ENCODE peak calls at places on chromosome 12, in five cellular contexts. Q, T, J, V and S are unnamed samples.
A peak's percentile ranks its signal among the peaks of the same experiment; 100 is the strongest.

GRCh38 chr12:7128681-7129593 is at the start of gene RBP5:
- DNase-seq in Q (no peak), T (no peak), J (no peak), V (no peak), S (no peak)

GRCh38 chr12:68482660-68483059 is 128.0 kb upstream of the RAP1B start:
- DNase-seq in Q (no peak), T (no peak), J (no peak), V (peak; percentile 89), S (no peak)

GRCh38 chr12:6532927-6533652 is 1.2 kb upstream of the GAPDH start:
- DNase-seq in Q (peak; percentile 93), T (peak; percentile 84), J (peak; percentile 81), V (no peak), S (peak; percentile 57)

GRCh38 chr12:71439613-71440392 is at the start of gene LGR5:
- DNase-seq in Q (peak; percentile 39), T (peak; percentile 85), J (peak; percentile 73), V (no peak), S (peak; percentile 71)

GRCh38 chr12:120439646-120440247 is 1.8 kb downstream of the COX6A1 start:
- DNase-seq in Q (peak; percentile 69), T (peak; percentile 65), J (peak; percentile 70), V (peak; percentile 23), S (peak; percentile 72)

GRCh38 chr12:102364709-102365108 is 115.7 kb downstream of the IGF1 start:
- DNase-seq in Q (no peak), T (no peak), J (no peak), V (no peak), S (no peak)

GRCh38 chr12:50640321-50640939 is 123.5 kb upstream of the ATF1 start:
- DNase-seq in Q (no peak), T (no peak), J (no peak), V (no peak), S (no peak)

GRCh38 chr12:58509116-58509885 is 411.0 kb downstream of the LRIG3 start:
- DNase-seq in Q (no peak), T (no peak), J (no peak), V (no peak), S (no peak)

GRCh38 chr12:2323538-2324261 is 270.9 kb downstream of the CACNA1C start:
- DNase-seq in Q (no peak), T (no peak), J (no peak), V (no peak), S (no peak)

GRCh38 chr12:62594771-62595170 is 128.1 kb downstream of the MON2 start:
- DNase-seq in Q (no peak), T (no peak), J (no peak), V (no peak), S (no peak)

GRCh38 chr12:108483213-108483920 is 31.7 kb upstream of the FICD start:
- DNase-seq in Q (no peak), T (no peak), J (no peak), V (no peak), S (no peak)

GRCh38 chr12:24109381-24110039 is 160.0 kb upstream of the SOX5 start:
- DNase-seq in Q (peak; percentile 15), T (peak; percentile 17), J (no peak), V (peak; percentile 37), S (peak; percentile 14)

GRCh38 chr12:26786491-26787124 is 46.4 kb downstream of the ITPR2 start:
- DNase-seq in Q (no peak), T (no peak), J (no peak), V (no peak), S (no peak)

GRCh38 chr12:52009081-52009751 is 2.5 kb downstream of the TAMALIN start:
- DNase-seq in Q (no peak), T (no peak), J (no peak), V (no peak), S (no peak)

GRCh38 chr12:92860521-92860920 is 68.6 kb downstream of the EEA1 start:
- DNase-seq in Q (no peak), T (no peak), J (no peak), V (no peak), S (no peak)

GRCh38 chr12:67726868-67727267 is 78.3 kb downstream of the DYRK2 start:
- DNase-seq in Q (no peak), T (no peak), J (no peak), V (no peak), S (no peak)

GRCh38 chr12:119204137-119204536 is 25.4 kb downstream of the HSPB8 start:
- DNase-seq in Q (no peak), T (no peak), J (no peak), V (no peak), S (no peak)

GRCh38 chr12:13465641-13466040 is 269.1 kb downstream of the EMP1 start:
- DNase-seq in Q (no peak), T (no peak), J (no peak), V (no peak), S (no peak)

GRCh38 chr12:130436741-130437501 is 99.2 kb downstream of the PIWIL1 start:
- DNase-seq in Q (no peak), T (no peak), J (no peak), V (no peak), S (no peak)

GRCh38 chr12:2860170-2860569 is 3.3 kb upstream of the TEX52 start:
- DNase-seq in Q (no peak), T (no peak), J (no peak), V (no peak), S (no peak)

GRCh38 chr12:4320287-4320858 is 640 bp upstream of the TIGAR start:
- DNase-seq in Q (no peak), T (no peak), J (no peak), V (no peak), S (no peak)

GRCh38 chr12:53096761-53097160 is 706 bp upstream of the IGFBP6 start:
- DNase-seq in Q (no peak), T (no peak), J (peak; percentile 67), V (no peak), S (no peak)

GRCh38 chr12:24705741-24706358 is 243.1 kb downstream of the BCAT1 start:
- DNase-seq in Q (no peak), T (no peak), J (no peak), V (peak; percentile 80), S (no peak)

GRCh38 chr12:68239309-68239708 is 13.7 kb upstream of the IL26 start:
- DNase-seq in Q (no peak), T (no peak), J (no peak), V (no peak), S (no peak)

GRCh38 chr12:47377414-47378221 is 297.9 kb upstream of the AMIGO2 start:
- DNase-seq in Q (no peak), T (no peak), J (no peak), V (no peak), S (no peak)
- TF ChIP-seq SUZ12 in Q (no peak), T (no peak), J (no peak), V (no peak), S (no peak)

GRCh38 chr12:131872154-131873046 is 22.0 kb upstream of the ULK1 start:
- DNase-seq in Q (no peak), T (no peak), J (no peak), V (no peak), S (peak; percentile 12)
- TF ChIP-seq SUZ12 in Q (no peak), T (no peak), J (no peak), V (no peak), S (no peak)

DNA sequence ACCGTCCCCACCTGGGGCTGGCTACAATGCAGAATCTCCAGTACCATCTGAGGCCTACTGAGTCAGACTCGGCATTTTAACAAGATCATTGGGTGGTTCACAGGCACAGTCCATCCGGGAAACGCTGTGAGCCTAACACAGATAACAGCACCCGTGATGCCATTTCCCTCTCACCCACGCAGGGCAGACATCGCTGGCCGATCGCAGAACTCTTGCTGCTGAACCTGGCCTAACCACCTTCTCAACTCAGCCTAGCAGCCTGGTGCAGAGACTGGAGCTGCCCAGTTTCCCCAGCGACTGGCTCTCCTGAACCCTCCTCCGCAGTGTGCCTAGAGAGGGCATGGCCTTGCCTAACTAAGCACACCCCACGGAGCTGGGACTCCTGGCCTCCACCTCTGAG is 83.3 kb downstream of the NCOR2 start:
- DNase-seq in Q (no peak), T (no peak), J (no peak), V (no peak), S (no peak)
- TF ChIP-seq SUZ12 in Q (no peak), T (no peak), J (no peak), V (no peak), S (no peak)

DNA sequence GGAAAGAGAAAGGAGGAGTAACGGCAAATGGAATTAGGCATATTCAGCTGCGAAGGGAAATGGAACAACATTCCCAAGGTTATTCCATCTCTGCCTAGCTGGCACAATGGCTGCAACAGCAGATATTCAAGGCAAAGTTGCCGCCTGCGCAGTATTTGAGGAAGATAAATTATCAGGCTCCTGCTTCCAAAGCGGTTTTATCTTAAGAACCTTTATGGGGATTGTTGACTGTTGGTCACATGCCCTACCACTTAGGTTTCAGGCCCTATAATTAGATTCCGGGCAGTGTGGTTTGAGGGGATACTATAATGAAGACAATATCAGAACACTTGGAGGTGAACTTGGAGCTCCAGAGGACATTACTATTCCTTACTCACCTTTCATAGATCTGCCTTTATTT is 99.7 kb downstream of the FGD4 start:
- DNase-seq in Q (no peak), T (no peak), J (no peak), V (no peak), S (no peak)
- TF ChIP-seq SUZ12 in Q (no peak), T (no peak), J (no peak), V (no peak), S (no peak)

GRCh38 chr12:116498471-116498870 is 60.7 kb upstream of the MAP1LC3B2 start:
- DNase-seq in Q (no peak), T (no peak), J (no peak), V (no peak), S (no peak)
- TF ChIP-seq SUZ12 in Q (no peak), T (no peak), J (no peak), V (no peak), S (no peak)

DNA sequence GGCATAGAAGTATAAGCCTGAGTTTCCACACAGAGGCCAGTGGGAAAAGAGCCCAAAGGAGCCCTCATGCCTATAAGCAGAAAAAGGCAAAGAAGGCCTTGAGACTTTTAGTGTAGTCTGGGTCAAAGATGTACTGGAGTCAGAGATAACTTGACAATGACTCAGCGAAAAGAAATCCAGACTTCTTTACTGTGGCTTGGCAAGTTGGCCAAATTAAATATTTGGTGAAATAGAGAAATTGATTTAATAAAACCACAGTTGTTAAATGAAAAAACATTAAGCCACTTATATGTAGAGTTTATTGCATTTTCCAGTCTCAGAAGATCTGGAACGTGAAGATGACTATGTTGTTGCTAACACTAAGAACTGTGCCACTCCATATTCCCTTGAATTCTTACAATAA is 105.1 kb downstream of the TMTC3 start:
- DNase-seq in Q (no peak), T (no peak), J (no peak), V (no peak), S (no peak)
- TF ChIP-seq SUZ12 in Q (no peak), T (no peak), J (no peak), V (no peak), S (no peak)